ENCODE peak calls at places on chromosome 22, in six cellular contexts. Y is SK-N-SH, J is GM12865, F is AG10803, I is kidney epithelial cell, B is AG09309. P is an unnamed sample.

GRCh38 chr22:29625090-29625825 is 21.8 kb downstream of the NF2 start:
- DNase-seq in F (peak), J (peak), I (peak), Y (peak), B (peak), P (peak)

GRCh38 chr22:34019190-34019845 is 99.0 kb upstream of the LARGE1 start:
- DNase-seq in Y (no peak), B (no peak), F (no peak), J (peak), I (no peak), P (no peak)

GRCh38 chr22:48741540-48741939 is 1086.1 kb downstream of the BRD1 start:
- DNase-seq in I (no peak), F (no peak), B (no peak), Y (no peak), J (no peak), P (no peak)

GRCh38 chr22:47121791-47122190 is 359.3 kb downstream of the TBC1D22A start:
- DNase-seq in I (no peak), Y (no peak), J (no peak), B (no peak), F (no peak), P (no peak)

GRCh38 chr22:31243339-31244043 is 31.4 kb downstream of the LIMK2 start:
- DNase-seq in I (no peak), Y (no peak), J (no peak), B (no peak), F (peak), P (no peak)

GRCh38 chr22:40708177-40708576 is 28.9 kb downstream of the MCHR1 start:
- DNase-seq in Y (no peak), F (no peak), I (no peak), B (no peak), J (no peak), P (no peak)

GRCh38 chr22:19266547-19267086 is 24.9 kb downstream of the CLTCL1 start:
- DNase-seq in J (no peak), I (no peak), Y (no peak), B (no peak), F (no peak), P (no peak)

GRCh38 chr22:37735054-37735453 is 38.2 kb downstream of the TRIOBP start:
- DNase-seq in Y (peak), I (no peak), J (no peak), F (no peak), B (no peak), P (peak)

GRCh38 chr22:45731798-45732495 is 60.3 kb downstream of the ATXN10 start:
- DNase-seq in F (peak), Y (no peak), B (no peak), I (no peak), J (peak), P (no peak)

GRCh38 chr22:46454910-46455269 is 82.5 kb downstream of the CELSR1 start:
- DNase-seq in B (no peak), J (no peak), F (no peak), Y (no peak), I (peak), P (no peak)

GRCh38 chr22:26903030-26903856 is 245.9 kb downstream of the MIAT start:
- DNase-seq in I (no peak), Y (no peak), B (no peak), F (no peak), J (no peak), P (peak)

GRCh38 chr22:23415490-23415851 is 164.6 kb downstream of the IGLL1 start:
- DNase-seq in Y (no peak), F (no peak), J (no peak), B (no peak), I (no peak), P (peak)

GRCh38 chr22:17754233-17754925 is 19.9 kb downstream of the BID start:
- DNase-seq in I (no peak), J (peak), B (no peak), Y (no peak), F (no peak), P (peak)

GRCh38 chr22:27754247-27754887 is 47.2 kb downstream of the MN1 start:
- DNase-seq in I (no peak), B (no peak), J (no peak), Y (no peak), F (peak), P (no peak)

GRCh38 chr22:18000441-18001039 is 23.8 kb downstream of the MICAL3 start:
- DNase-seq in Y (peak), I (no peak), F (no peak), B (no peak), J (no peak), P (peak)

GRCh38 chr22:27100789-27101188 is 443.4 kb downstream of the MIAT start:
- DNase-seq in Y (peak), F (peak), I (peak), B (no peak), J (no peak), P (peak)

GRCh38 chr22:29216873-29217666 is 11.4 kb downstream of the EMID1 start:
- DNase-seq in Y (peak), F (peak), J (peak), B (peak), I (no peak), P (no peak)

GRCh38 chr22:39478461-39478860 is 21.6 kb downstream of the MGAT3 start:
- DNase-seq in F (no peak), Y (no peak), B (no peak), I (no peak), J (no peak), P (peak)

GRCh38 chr22:28044546-28045173 is 125.6 kb upstream of the PITPNB start:
- DNase-seq in Y (no peak), I (no peak), B (no peak), F (no peak), J (peak), P (no peak)

GRCh38 chr22:47423861-47424820 is 661.7 kb downstream of the TBC1D22A start:
- DNase-seq in J (no peak), B (no peak), Y (no peak), I (no peak), F (no peak), P (no peak)

GRCh38 chr22:46588279-46589140 is 31.7 kb upstream of the GRAMD4 start:
- DNase-seq in J (no peak), I (no peak), Y (no peak), B (no peak), F (no peak), P (peak)

GRCh38 chr22:16131918-16132317 is 442.1 kb downstream of the POTEH start:
- DNase-seq in F (no peak), I (no peak), B (no peak), Y (no peak), J (no peak), P (no peak)

GRCh38 chr22:21915624-21916308 is 36.9 kb downstream of the PPM1F start:
- DNase-seq in I (no peak), B (no peak), Y (peak), J (no peak), F (no peak), P (peak)

GRCh38 chr22:21917959-21918261 is 34.7 kb downstream of the PPM1F start:
- DNase-seq in F (no peak), I (no peak), J (no peak), Y (no peak), B (no peak), P (no peak)

GRCh38 chr22:21916309-21916918 is 36.2 kb downstream of the PPM1F start:
- DNase-seq in B (no peak), Y (peak), F (no peak), I (no peak), J (no peak), P (no peak)

GRCh38 chr22:21918466-21919185 is 34.0 kb downstream of the PPM1F start:
- DNase-seq in B (no peak), J (no peak), I (no peak), F (no peak), Y (peak), P (no peak)

GRCh38 chr22:21917206-21917958 is 35.3 kb downstream of the PPM1F start:
- DNase-seq in I (no peak), B (no peak), J (no peak), F (no peak), Y (peak), P (no peak)
- H3K4me3 ChIP-seq in I (no peak), B (no peak), J (no peak), F (no peak), Y (no peak), P (no peak)

DNA sequence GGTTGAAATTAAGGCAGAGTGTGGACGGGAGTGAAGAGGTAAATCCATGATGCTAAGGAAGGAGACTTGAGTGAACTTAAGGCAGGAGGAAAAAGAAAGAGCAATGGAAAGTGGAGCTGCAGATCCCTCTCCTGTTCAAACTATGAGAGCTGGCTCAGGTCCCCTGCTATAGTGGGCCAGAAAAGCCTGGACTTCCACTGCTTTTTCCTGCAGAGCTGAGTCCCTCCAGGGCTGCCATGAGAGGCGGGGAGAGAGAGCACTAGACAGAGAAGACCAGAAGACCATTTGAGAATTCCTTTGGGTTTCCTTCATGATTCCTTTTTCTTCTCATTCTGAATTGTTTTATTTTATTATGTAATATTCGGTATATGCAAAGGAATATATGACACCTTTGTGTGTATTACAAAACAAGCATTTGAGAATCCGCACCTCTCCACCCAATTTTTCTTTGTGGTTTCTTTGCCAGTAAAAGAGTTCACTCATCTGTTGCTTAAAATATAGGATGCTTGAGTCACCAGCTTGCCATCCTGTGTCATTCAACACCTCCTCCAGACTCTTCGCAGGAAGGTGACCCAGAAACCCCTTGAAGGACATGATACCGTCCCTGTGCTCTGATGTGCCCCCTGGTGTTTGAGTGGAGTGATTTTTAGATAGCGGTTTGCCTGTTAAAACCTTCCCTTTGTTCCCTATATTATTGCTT is 24.4 kb downstream of the SREBF2 start:
- DNase-seq in F (peak), J (peak), B (no peak), I (no peak), Y (peak), P (peak)
- TF ChIP-seq CTCF in F (peak), J (peak), B (peak), I (peak), Y (peak), P (peak)

GRCh38 chr22:20392983-20393704 is 807 bp upstream of the ZNF74 start:
- DNase-seq in I (no peak), F (no peak), B (no peak), J (no peak), Y (no peak), P (peak)
- H3K4me3 ChIP-seq in I (peak), F (peak), B (peak), J (peak), Y (peak), P (peak)

GRCh38 chr22:43385770-43386641 is 25.8 kb upstream of the MPPED1 start:
- DNase-seq in I (no peak), B (no peak), J (peak), F (peak), Y (peak), P (peak)
- TF ChIP-seq CTCF in I (peak), B (peak), J (peak), F (peak), Y (peak), P (peak)

P was measured in endodermal cell.